ENCODE peak calls at places on chromosomes 5 and 9, in nine cellular contexts. N, W, C, Q, X, E, Y, Z and F are unnamed samples. For H3K4me1, the result is how much of the 10 kb centered on the place peaks cover.

GRCh38 chr9:109476781-109477268 is 21.3 kb downstream of the PTPN3 start:
- DNase-seq in N (no peak), W (no peak), C (no peak), Q (no peak), X (no peak), E (peak), Y (no peak), Z (peak), F (peak)

GRCh38 chr5:143583385-143583784 is 179.9 kb upstream of the NR3C1 start:
- DNase-seq in N (no peak), W (peak), C (no peak), Q (no peak), X (no peak), E (no peak), Y (no peak), Z (no peak), F (no peak)

GRCh38 chr5:147666419-147666818 is 116.1 kb downstream of the JAKMIP2 start:
- DNase-seq in N (no peak), W (no peak), C (no peak), Q (no peak), X (no peak), E (no peak), Y (no peak), Z (no peak), F (no peak)

GRCh38 chr5:160702856-160703453 is 149.1 kb downstream of the ATP10B start:
- DNase-seq in N (no peak), W (no peak), C (no peak), Q (no peak), X (no peak), E (no peak), Y (no peak), Z (no peak), F (no peak)

GRCh38 chr5:8848997-8849585 is 696.8 kb downstream of the SEMA5A start:
- DNase-seq in N (peak), W (no peak), C (no peak), Q (no peak), X (no peak), E (no peak), Y (no peak), Z (no peak), F (no peak)

GRCh38 chr5:147844846-147845245 is 13.4 kb upstream of the SPINK1 start:
- DNase-seq in N (no peak), W (no peak), C (no peak), Q (no peak), X (no peak), E (no peak), Y (no peak), Z (no peak), F (no peak)

GRCh38 chr9:89317282-89317681 is 1.0 kb upstream of the SECISBP2 start:
- DNase-seq in N (no peak), W (no peak), C (no peak), Q (no peak), X (no peak), E (no peak), Y (no peak), Z (no peak), F (no peak)

GRCh38 chr9:136821333-136822031 is 13.7 kb downstream of the RABL6 start:
- DNase-seq in N (no peak), W (no peak), C (peak), Q (no peak), X (no peak), E (no peak), Y (no peak), Z (no peak), F (no peak)

GRCh38 chr5:60161340-60161934 is 267.9 kb upstream of the PDE4D start:
- DNase-seq in N (peak), W (no peak), C (no peak), Q (peak), X (no peak), E (no peak), Y (no peak), Z (no peak), F (no peak)

GRCh38 chr5:140115186-140115500 is 1.2 kb downstream of the PURA start:
- DNase-seq in N (no peak), W (no peak), C (no peak), Q (no peak), X (no peak), E (no peak), Y (no peak), Z (no peak), F (no peak)

GRCh38 chr5:140112685-140113179 is 1.2 kb upstream of the PURA start:
- DNase-seq in N (peak), W (no peak), C (no peak), Q (no peak), X (no peak), E (no peak), Y (no peak), Z (no peak), F (no peak)

GRCh38 chr5:140113180-140113698 is 670 bp upstream of the PURA start:
- DNase-seq in N (no peak), W (peak), C (no peak), Q (no peak), X (peak), E (peak), Y (peak), Z (peak), F (no peak)

GRCh38 chr5:140113699-140114263 is at the start of gene PURA:
- DNase-seq in N (peak), W (peak), C (peak), Q (peak), X (peak), E (peak), Y (peak), Z (peak), F (peak)

GRCh38 chr5:140114341-140115185 is 654 bp downstream of the PURA start:
- DNase-seq in N (peak), W (peak), C (peak), Q (no peak), X (peak), E (peak), Y (peak), Z (peak), F (peak)
- TF ChIP-seq POLR2A in N (no peak), W (no peak), C (no peak), Q (no peak), X (no peak), E (peak), Y (no peak), Z (no peak), F (peak)

DNA sequence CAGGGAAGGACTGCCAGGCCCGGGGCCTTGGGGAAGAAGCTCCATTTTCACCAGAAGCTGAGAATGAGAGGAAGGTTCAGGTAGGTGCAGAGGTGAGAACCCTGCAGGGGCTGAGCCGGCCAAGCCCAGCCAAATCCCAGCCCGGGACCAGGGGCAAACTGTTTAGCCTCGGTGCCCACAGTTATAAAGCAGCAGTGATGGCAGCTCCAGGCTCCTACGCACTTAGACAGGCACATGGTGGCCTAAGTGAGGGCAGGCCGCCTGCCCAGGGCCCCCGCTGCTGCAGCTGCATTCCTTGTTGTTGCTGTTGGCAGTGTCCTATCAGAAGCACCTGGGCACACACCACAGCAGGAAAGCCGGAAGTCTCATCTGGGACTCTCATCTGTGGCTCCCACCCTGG is 159.9 kb upstream of the FOXD4L5 start:
- DNase-seq in N (no peak), W (no peak), C (no peak), Q (no peak), X (no peak), E (no peak), Y (no peak), Z (no peak), F (no peak)
- H3K4me1 ChIP-seq in N (under half), W (under half), C (under half), Q (under half), X (under half), E (under half), Y (under half), Z (under half), F (under half)

GRCh38 chr9:86591472-86591871 is 237.3 kb upstream of the TUT7 start:
- DNase-seq in N (no peak), W (no peak), C (no peak), Q (no peak), X (no peak), E (no peak), Y (no peak), Z (no peak), F (no peak)

GRCh38 chr9:86585422-86586143 is 231.4 kb upstream of the TUT7 start:
- DNase-seq in N (peak), W (no peak), C (no peak), Q (no peak), X (no peak), E (no peak), Y (no peak), Z (no peak), F (no peak)

GRCh38 chr9:86594724-86595123 is 240.5 kb upstream of the TUT7 start:
- DNase-seq in N (no peak), W (no peak), C (no peak), Q (no peak), X (no peak), E (no peak), Y (no peak), Z (no peak), F (no peak)

GRCh38 chr9:86586144-86586494 is 231.9 kb upstream of the TUT7 start:
- DNase-seq in N (no peak), W (no peak), C (no peak), Q (no peak), X (no peak), E (no peak), Y (no peak), Z (no peak), F (no peak)

GRCh38 chr9:86589273-86589672 is 235.1 kb upstream of the TUT7 start:
- DNase-seq in N (no peak), W (peak), C (no peak), Q (no peak), X (no peak), E (no peak), Y (no peak), Z (no peak), F (no peak)
- TF ChIP-seq CTCF in N (no peak), W (peak), C (no peak), Q (peak), X (no peak), E (no peak), Y (no peak), Z (no peak), F (no peak)

DNA sequence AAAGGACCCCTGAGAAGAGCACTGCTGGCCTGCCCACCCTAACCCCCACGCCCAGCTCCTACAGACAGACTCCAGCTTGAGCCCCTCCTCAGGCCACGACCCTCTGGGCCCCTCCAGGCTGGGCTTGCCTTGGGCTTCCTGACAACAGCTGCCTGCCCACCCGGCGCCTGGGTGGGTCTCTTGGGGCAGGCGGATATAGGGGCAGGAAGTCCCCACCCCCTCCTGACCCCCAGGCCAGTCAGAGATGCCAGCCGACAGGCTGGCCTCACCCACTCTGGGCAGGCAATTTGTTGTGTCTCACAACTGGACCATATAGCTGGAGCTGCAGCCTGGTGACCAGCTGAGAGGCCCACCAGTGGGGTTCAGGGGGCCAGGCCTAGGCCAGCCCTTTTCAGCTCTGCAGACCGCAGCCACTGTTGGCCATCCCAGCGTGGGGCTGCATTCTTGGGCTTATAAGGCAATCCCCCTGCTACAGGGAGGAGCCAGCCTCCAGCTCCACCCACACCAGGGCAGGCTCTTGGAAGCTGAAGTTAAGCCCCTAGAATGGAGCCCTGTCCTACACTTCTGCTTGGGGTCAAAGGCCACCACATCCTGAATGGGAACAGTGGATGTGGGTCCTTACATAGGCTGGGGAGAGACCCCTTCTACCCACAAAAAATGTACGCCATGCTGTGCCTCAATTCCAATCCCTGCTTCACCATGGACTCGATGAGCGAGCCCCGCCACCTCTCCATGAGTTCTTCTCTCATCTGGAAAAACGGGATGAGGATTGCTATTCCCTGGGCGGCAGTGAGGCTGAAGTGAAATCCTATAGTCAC is 2.0 kb downstream of the PDLIM7 start:
- DNase-seq in N (peak), W (peak), C (peak), Q (no peak), X (peak), E (peak), Y (peak), Z (no peak), F (peak)
- TF ChIP-seq POLR2A in N (peak), W (peak), C (no peak), Q (no peak), X (peak), E (peak), Y (no peak), Z (no peak), F (no peak)

DNA sequence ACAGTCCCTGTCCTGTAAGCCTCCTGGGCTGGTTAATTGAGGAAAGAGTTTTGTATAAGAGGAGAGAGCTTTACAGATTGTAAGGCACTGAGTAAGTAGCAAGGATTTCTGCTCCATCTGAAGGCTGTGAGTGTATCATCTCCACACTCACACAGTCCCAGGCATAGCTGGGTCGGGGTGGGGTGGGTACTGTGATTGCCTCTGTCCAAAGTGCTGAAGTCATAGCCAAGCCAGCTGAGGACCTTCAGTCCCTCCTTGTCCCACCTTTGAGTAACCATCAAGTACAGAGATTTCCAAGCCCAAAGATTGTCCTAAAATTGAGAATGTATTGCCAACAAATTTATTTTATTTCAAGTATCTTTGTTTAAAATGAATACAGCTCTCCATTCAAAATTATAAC is 5.5 kb upstream of the DNAJB5 start:
- DNase-seq in N (peak), W (peak), C (no peak), Q (no peak), X (no peak), E (no peak), Y (peak), Z (no peak), F (no peak)
- H3K4me1 ChIP-seq in N (under half), W (under half), C (under half), Q (under half), X (under half), E (under half), Y (under half), Z (under half), F (under half)

GRCh38 chr5:31291323-31291854 is 97.9 kb downstream of the CDH6 start:
- DNase-seq in N (no peak), W (peak), C (no peak), Q (no peak), X (no peak), E (no peak), Y (no peak), Z (no peak), F (no peak)
- TF ChIP-seq CTCF in N (no peak), W (peak), C (no peak), Q (peak), X (no peak), E (no peak), Y (no peak), Z (no peak), F (no peak)

DNA sequence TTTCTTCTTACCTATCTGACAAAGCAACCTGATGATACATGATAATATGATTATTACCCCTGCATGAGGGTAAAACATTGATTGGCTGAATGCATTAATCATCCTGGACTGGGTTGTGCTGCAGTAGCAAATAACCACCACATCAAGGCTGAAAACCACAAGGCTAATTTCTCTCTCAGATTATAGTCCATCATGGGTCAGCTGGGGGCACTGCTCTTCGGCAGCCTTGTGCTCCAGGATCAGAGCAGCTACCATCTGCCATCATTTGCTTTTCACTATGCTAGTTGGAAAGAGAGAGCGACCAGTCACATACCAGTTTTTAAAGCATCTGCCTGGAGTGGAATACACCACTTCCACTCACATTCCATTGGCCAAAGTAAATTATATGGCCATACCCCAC is 383.5 kb downstream of the RASEF start:
- DNase-seq in N (no peak), W (no peak), C (no peak), Q (no peak), X (no peak), E (no peak), Y (no peak), Z (no peak), F (no peak)
- TF ChIP-seq POLR2A in N (no peak), W (no peak), C (no peak), Q (no peak), X (no peak), E (no peak), Y (no peak), Z (no peak), F (no peak)

DNA sequence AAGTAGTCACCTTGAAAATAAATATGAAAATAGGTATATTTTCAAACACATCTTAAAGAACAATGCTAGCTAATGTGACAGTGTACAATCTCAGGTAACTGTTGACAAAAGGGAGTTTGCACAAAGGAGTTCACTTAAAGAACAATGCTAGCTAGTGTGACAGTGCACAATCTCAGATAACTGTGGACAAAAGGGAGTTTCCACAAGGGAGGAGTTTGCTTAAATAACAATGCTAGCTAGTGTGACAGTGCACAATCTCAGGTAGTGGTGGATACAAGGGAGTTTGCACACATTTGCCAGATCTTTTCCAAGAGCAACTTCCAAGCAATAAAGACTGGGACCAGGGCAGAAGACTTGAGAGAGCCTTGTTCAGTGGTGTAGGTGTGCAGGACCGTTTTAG is 442.9 kb upstream of the FTMT start:
- DNase-seq in N (no peak), W (no peak), C (no peak), Q (no peak), X (no peak), E (no peak), Y (no peak), Z (no peak), F (no peak)
- H3K4me1 ChIP-seq in N (under half), W (under half), C (under half), Q (under half), X (under half), E (under half), Y (under half), Z (under half), F (under half)

GRCh38 chr9:98488578-98489312 is 220.0 kb downstream of the GABBR2 start:
- DNase-seq in N (peak), W (no peak), C (no peak), Q (no peak), X (no peak), E (no peak), Y (no peak), Z (no peak), F (no peak)
- TF ChIP-seq CTCF in N (peak), W (no peak), C (no peak), Q (no peak), X (no peak), E (no peak), Y (no peak), Z (no peak), F (no peak)

DNA sequence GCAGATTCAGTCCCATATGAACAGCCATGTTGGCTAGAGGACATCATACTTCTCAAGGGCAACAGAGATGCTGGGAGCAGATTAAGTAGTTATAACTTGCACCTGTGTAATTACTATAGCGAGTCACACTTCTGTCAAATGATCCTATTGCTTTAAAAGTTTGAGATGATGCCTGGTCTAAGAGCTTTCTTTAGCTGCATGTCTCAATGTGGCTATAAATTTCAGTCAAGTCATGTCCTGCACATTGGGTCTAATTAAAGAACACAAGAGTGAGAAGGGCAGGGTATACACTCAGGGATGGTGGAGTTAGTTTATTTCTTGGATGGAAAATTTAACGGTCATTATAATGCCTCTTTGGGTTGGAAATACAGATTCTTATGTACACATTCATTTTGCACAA is 557.3 kb downstream of the RAB3C start:
- DNase-seq in N (no peak), W (no peak), C (no peak), Q (no peak), X (no peak), E (no peak), Y (no peak), Z (no peak), F (no peak)
- TF ChIP-seq POLR2A in N (no peak), W (no peak), C (no peak), Q (no peak), X (no peak), E (no peak), Y (no peak), Z (no peak), F (no peak)